ENCODE peak calls at places on chromosomes 12 and 14, in eight cellular contexts. One of them, this sample, is unnamed.

GRCh38 chr14:68682166-68683103 is 110.4 kb downstream of the ZFP36L1 start:
- DNase-seq in fibroblast of lung: peak; percentile 97
- DNase-seq in foreskin keratinocyte: peak; percentile 94
- DNase-seq in left lung: no peak
- DNase-seq in CD4-positive, alpha-beta T cell: no peak
- DNase-seq in RWPE1: peak; percentile 79
- DNase-seq in endodermal cell: no peak
- DNase-seq in breast epithelium: no peak
- DNase-seq in this sample: no peak

GRCh38 chr12:87136330-87136976 is 880.3 kb upstream of the MGAT4C start:
- DNase-seq in endodermal cell: no peak
- DNase-seq in fibroblast of lung: peak; percentile 68
- DNase-seq in left lung: no peak
- DNase-seq in foreskin keratinocyte: peak; percentile 51
- DNase-seq in breast epithelium: no peak
- DNase-seq in CD4-positive, alpha-beta T cell: no peak
- DNase-seq in RWPE1: no peak
- DNase-seq in this sample: no peak

GRCh38 chr12:43072431-43072830 is 479.6 kb downstream of the ADAMTS20 start:
- DNase-seq in foreskin keratinocyte: no peak
- DNase-seq in RWPE1: no peak
- DNase-seq in left lung: no peak
- DNase-seq in endodermal cell: no peak
- DNase-seq in breast epithelium: no peak
- DNase-seq in CD4-positive, alpha-beta T cell: no peak
- DNase-seq in fibroblast of lung: no peak
- DNase-seq in this sample: no peak

GRCh38 chr12:27474344-27474743 is 27.8 kb downstream of the SMCO2 start:
- DNase-seq in breast epithelium: no peak
- DNase-seq in left lung: no peak
- DNase-seq in RWPE1: peak; percentile 27
- DNase-seq in foreskin keratinocyte: peak; percentile 72
- DNase-seq in endodermal cell: no peak
- DNase-seq in fibroblast of lung: peak; percentile 75
- DNase-seq in CD4-positive, alpha-beta T cell: no peak
- DNase-seq in this sample: no peak

GRCh38 chr14:65073605-65074201 is 28.6 kb downstream of the MAX start:
- DNase-seq in endodermal cell: no peak
- DNase-seq in foreskin keratinocyte: no peak
- DNase-seq in RWPE1: no peak
- DNase-seq in fibroblast of lung: no peak
- DNase-seq in CD4-positive, alpha-beta T cell: no peak
- DNase-seq in breast epithelium: no peak
- DNase-seq in left lung: no peak
- DNase-seq in this sample: no peak

GRCh38 chr14:106372870-106373657 is 846.7 kb downstream of the TMEM121 start:
- DNase-seq in CD4-positive, alpha-beta T cell: peak; percentile 68
- DNase-seq in foreskin keratinocyte: no peak
- DNase-seq in endodermal cell: peak; percentile 67
- DNase-seq in breast epithelium: no peak
- DNase-seq in left lung: peak; percentile 94
- DNase-seq in fibroblast of lung: no peak
- DNase-seq in RWPE1: peak; percentile 47
- DNase-seq in this sample: no peak

GRCh38 chr14:104972301-104973211 is 5.6 kb downstream of the AHNAK2 start:
- DNase-seq in endodermal cell: peak; percentile 72
- DNase-seq in CD4-positive, alpha-beta T cell: no peak
- DNase-seq in foreskin keratinocyte: peak; percentile 96
- DNase-seq in RWPE1: peak; percentile 86
- DNase-seq in breast epithelium: peak; percentile 84
- DNase-seq in fibroblast of lung: peak; percentile 57
- DNase-seq in left lung: peak; percentile 91
- DNase-seq in this sample: no peak

GRCh38 chr12:54144738-54145137 is 44.0 kb downstream of the SMUG1 start:
- DNase-seq in left lung: no peak
- DNase-seq in RWPE1: no peak
- DNase-seq in CD4-positive, alpha-beta T cell: no peak
- DNase-seq in fibroblast of lung: no peak
- DNase-seq in endodermal cell: no peak
- DNase-seq in foreskin keratinocyte: no peak
- DNase-seq in breast epithelium: no peak
- DNase-seq in this sample: no peak

GRCh38 chr12:11718768-11719253 is 69.3 kb downstream of the ETV6 start:
- DNase-seq in CD4-positive, alpha-beta T cell: no peak
- DNase-seq in foreskin keratinocyte: peak; percentile 68
- DNase-seq in fibroblast of lung: peak; percentile 53
- DNase-seq in endodermal cell: no peak
- DNase-seq in RWPE1: no peak
- DNase-seq in breast epithelium: no peak
- DNase-seq in left lung: no peak
- DNase-seq in this sample: no peak

GRCh38 chr12:11719678-11720099 is 70.2 kb downstream of the ETV6 start:
- DNase-seq in CD4-positive, alpha-beta T cell: no peak
- DNase-seq in foreskin keratinocyte: peak; percentile 75
- DNase-seq in left lung: peak; percentile 88
- DNase-seq in endodermal cell: peak; percentile 84
- DNase-seq in breast epithelium: no peak
- DNase-seq in RWPE1: peak; percentile 73
- DNase-seq in fibroblast of lung: peak; percentile 75
- DNase-seq in this sample: peak; percentile 46

GRCh38 chr12:11717533-11717961 is 68.1 kb downstream of the ETV6 start:
- DNase-seq in foreskin keratinocyte: peak; percentile 33
- DNase-seq in RWPE1: no peak
- DNase-seq in endodermal cell: no peak
- DNase-seq in breast epithelium: no peak
- DNase-seq in fibroblast of lung: peak; percentile 47
- DNase-seq in CD4-positive, alpha-beta T cell: no peak
- DNase-seq in left lung: no peak
- DNase-seq in this sample: no peak

GRCh38 chr12:11716794-11717532 is 67.5 kb downstream of the ETV6 start:
- DNase-seq in endodermal cell: no peak
- DNase-seq in RWPE1: no peak
- DNase-seq in left lung: no peak
- DNase-seq in fibroblast of lung: peak; percentile 38
- DNase-seq in breast epithelium: no peak
- DNase-seq in foreskin keratinocyte: no peak
- DNase-seq in CD4-positive, alpha-beta T cell: no peak
- DNase-seq in this sample: no peak

DNA sequence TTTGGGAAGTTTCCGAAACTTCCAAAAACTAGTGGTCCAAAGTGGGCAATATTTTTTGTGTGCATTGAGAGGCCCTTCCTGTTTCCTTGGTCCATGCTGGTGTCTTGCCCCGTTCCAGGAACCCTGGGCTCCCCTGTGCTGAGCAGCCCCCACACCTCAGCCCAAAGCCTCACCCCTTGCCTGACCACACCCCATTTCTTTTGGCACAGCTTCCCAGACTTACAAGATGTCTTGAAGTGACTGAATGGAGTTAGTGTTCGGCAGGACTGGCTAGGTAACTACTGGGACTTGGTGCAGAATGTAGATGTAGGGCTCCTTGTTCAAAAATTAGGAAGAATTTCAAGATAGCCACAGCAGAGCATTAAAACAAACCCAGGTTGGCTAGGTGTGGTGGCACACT is 68.6 kb downstream of the ETV6 start:
- DNase-seq in breast epithelium: no peak
- DNase-seq in fibroblast of lung: no peak
- DNase-seq in RWPE1: no peak
- DNase-seq in endodermal cell: no peak
- DNase-seq in foreskin keratinocyte: no peak
- DNase-seq in left lung: no peak
- DNase-seq in CD4-positive, alpha-beta T cell: no peak
- DNase-seq in this sample: no peak
- H3K27ac ChIP-seq in breast epithelium: peak overlapping the region; percentile 70
- H3K27ac ChIP-seq in fibroblast of lung: peak overlapping the region; percentile 67
- H3K27ac ChIP-seq in RWPE1: no peak overlapping the region
- H3K27ac ChIP-seq in endodermal cell: no peak overlapping the region
- H3K27ac ChIP-seq in foreskin keratinocyte: peak overlapping the region; percentile 50
- H3K27ac ChIP-seq in left lung: no peak overlapping the region
- H3K27ac ChIP-seq in CD4-positive, alpha-beta T cell: no peak overlapping the region
- H3K27ac ChIP-seq in this sample: no peak overlapping the region

GRCh38 chr14:79586401-79586800 is 624.9 kb downstream of the DIO2 start:
- DNase-seq in foreskin keratinocyte: no peak
- DNase-seq in CD4-positive, alpha-beta T cell: no peak
- DNase-seq in left lung: peak; percentile 65
- DNase-seq in endodermal cell: no peak
- DNase-seq in fibroblast of lung: no peak
- DNase-seq in RWPE1: no peak
- DNase-seq in breast epithelium: no peak
- DNase-seq in this sample: no peak

GRCh38 chr14:79583738-79584405 is 627.4 kb downstream of the DIO2 start:
- DNase-seq in endodermal cell: no peak
- DNase-seq in CD4-positive, alpha-beta T cell: no peak
- DNase-seq in foreskin keratinocyte: peak; percentile 54
- DNase-seq in left lung: no peak
- DNase-seq in RWPE1: no peak
- DNase-seq in breast epithelium: no peak
- DNase-seq in fibroblast of lung: peak; percentile 78
- DNase-seq in this sample: no peak

GRCh38 chr14:79585845-79586244 is 625.5 kb downstream of the DIO2 start:
- DNase-seq in fibroblast of lung: peak; percentile 16
- DNase-seq in left lung: no peak
- DNase-seq in endodermal cell: no peak
- DNase-seq in RWPE1: no peak
- DNase-seq in CD4-positive, alpha-beta T cell: no peak
- DNase-seq in foreskin keratinocyte: peak; percentile 79
- DNase-seq in breast epithelium: no peak
- DNase-seq in this sample: no peak

GRCh38 chr14:79587194-79587593 is 624.1 kb downstream of the DIO2 start:
- DNase-seq in RWPE1: no peak
- DNase-seq in endodermal cell: no peak
- DNase-seq in left lung: no peak
- DNase-seq in fibroblast of lung: peak; percentile 45
- DNase-seq in foreskin keratinocyte: no peak
- DNase-seq in CD4-positive, alpha-beta T cell: no peak
- DNase-seq in breast epithelium: no peak
- DNase-seq in this sample: no peak

DNA sequence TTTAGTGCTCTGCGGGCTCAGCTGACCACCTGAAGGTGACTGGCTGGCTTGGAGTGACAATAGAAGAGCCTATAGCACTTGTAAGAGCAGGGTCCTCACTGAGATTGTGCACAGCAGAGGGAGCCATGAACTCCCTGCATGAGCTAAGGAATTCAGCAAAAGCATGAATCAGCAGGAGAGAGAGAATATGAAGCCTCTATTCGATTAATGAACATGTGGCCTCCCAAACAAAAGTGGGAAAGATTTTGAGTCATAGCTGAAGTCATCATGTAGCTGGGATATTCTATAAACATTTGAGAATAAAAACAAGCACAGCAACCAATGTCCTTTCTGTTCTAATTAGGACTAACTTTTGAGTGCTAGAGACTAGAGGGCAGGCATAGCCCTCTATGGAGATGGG is 626.6 kb downstream of the DIO2 start:
- DNase-seq in left lung: no peak
- DNase-seq in CD4-positive, alpha-beta T cell: no peak
- DNase-seq in fibroblast of lung: peak; percentile 95
- DNase-seq in foreskin keratinocyte: peak; percentile 94
- DNase-seq in endodermal cell: no peak
- DNase-seq in RWPE1: no peak
- DNase-seq in breast epithelium: no peak
- DNase-seq in this sample: no peak
- H3K27ac ChIP-seq in left lung: no peak overlapping the region
- H3K27ac ChIP-seq in CD4-positive, alpha-beta T cell: no peak overlapping the region
- H3K27ac ChIP-seq in fibroblast of lung: peak overlapping the region; percentile 73
- H3K27ac ChIP-seq in foreskin keratinocyte: peak overlapping the region; percentile 64
- H3K27ac ChIP-seq in endodermal cell: no peak overlapping the region
- H3K27ac ChIP-seq in RWPE1: no peak overlapping the region
- H3K27ac ChIP-seq in breast epithelium: no peak overlapping the region
- H3K27ac ChIP-seq in this sample: no peak overlapping the region

GRCh38 chr14:99522457-99522891 is 41.3 kb downstream of the CCNK start:
- DNase-seq in endodermal cell: peak; percentile 79
- DNase-seq in left lung: peak; percentile 69
- DNase-seq in RWPE1: no peak
- DNase-seq in CD4-positive, alpha-beta T cell: no peak
- DNase-seq in foreskin keratinocyte: peak; percentile 47
- DNase-seq in fibroblast of lung: peak; percentile 52
- DNase-seq in breast epithelium: no peak
- DNase-seq in this sample: no peak

GRCh38 chr14:99520571-99521081 is 39.4 kb downstream of the CCNK start:
- DNase-seq in foreskin keratinocyte: no peak
- DNase-seq in RWPE1: no peak
- DNase-seq in CD4-positive, alpha-beta T cell: no peak
- DNase-seq in endodermal cell: no peak
- DNase-seq in breast epithelium: no peak
- DNase-seq in fibroblast of lung: no peak
- DNase-seq in left lung: peak; percentile 43
- DNase-seq in this sample: no peak

GRCh38 chr14:99521176-99522024 is 40.2 kb downstream of the CCNK start:
- DNase-seq in endodermal cell: no peak
- DNase-seq in breast epithelium: no peak
- DNase-seq in fibroblast of lung: no peak
- DNase-seq in RWPE1: no peak
- DNase-seq in CD4-positive, alpha-beta T cell: no peak
- DNase-seq in foreskin keratinocyte: no peak
- DNase-seq in left lung: peak; percentile 62
- DNase-seq in this sample: no peak

GRCh38 chr14:99522934-99523660 is 41.9 kb downstream of the CCNK start:
- DNase-seq in fibroblast of lung: peak; percentile 25
- DNase-seq in RWPE1: no peak
- DNase-seq in breast epithelium: no peak
- DNase-seq in CD4-positive, alpha-beta T cell: no peak
- DNase-seq in foreskin keratinocyte: no peak
- DNase-seq in left lung: peak; percentile 68
- DNase-seq in endodermal cell: peak; percentile 88
- DNase-seq in this sample: no peak

DNA sequence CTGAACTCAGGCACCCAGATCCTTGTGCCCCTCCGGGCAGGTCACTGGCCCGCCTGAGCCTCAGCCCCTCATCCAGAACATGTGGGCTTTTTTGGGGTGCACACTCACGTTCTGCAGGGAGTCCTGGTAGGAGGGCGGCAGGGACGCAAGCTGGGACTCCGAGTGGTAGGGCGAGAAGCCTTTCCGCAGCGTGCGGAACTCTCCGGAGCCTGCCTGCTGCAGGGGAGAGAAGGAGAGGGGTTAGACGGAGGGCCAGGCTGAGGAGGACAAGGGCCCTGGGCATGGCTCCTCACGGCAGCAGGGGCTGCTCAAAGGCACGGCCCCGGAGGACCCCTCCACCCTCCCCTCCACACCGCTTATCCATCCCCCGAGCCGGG is 40.8 kb downstream of the CCNK start:
- DNase-seq in breast epithelium: no peak
- DNase-seq in RWPE1: no peak
- DNase-seq in fibroblast of lung: no peak
- DNase-seq in endodermal cell: no peak
- DNase-seq in CD4-positive, alpha-beta T cell: no peak
- DNase-seq in left lung: no peak
- DNase-seq in foreskin keratinocyte: no peak
- DNase-seq in this sample: no peak
- H3K27ac ChIP-seq in breast epithelium: no peak overlapping the region
- H3K27ac ChIP-seq in RWPE1: peak overlapping the region; percentile 64
- H3K27ac ChIP-seq in fibroblast of lung: no peak overlapping the region
- H3K27ac ChIP-seq in endodermal cell: peak overlapping the region; percentile 44
- H3K27ac ChIP-seq in CD4-positive, alpha-beta T cell: no peak overlapping the region
- H3K27ac ChIP-seq in left lung: no peak overlapping the region
- H3K27ac ChIP-seq in foreskin keratinocyte: no peak overlapping the region
- H3K27ac ChIP-seq in this sample: no peak overlapping the region

GRCh38 chr12:51388826-51389225 is 2.4 kb downstream of the GALNT6 start:
- DNase-seq in foreskin keratinocyte: no peak
- DNase-seq in left lung: no peak
- DNase-seq in breast epithelium: no peak
- DNase-seq in fibroblast of lung: peak; percentile 44
- DNase-seq in CD4-positive, alpha-beta T cell: no peak
- DNase-seq in endodermal cell: no peak
- DNase-seq in RWPE1: no peak
- DNase-seq in this sample: no peak

GRCh38 chr12:51388066-51388799 is 3.0 kb downstream of the GALNT6 start:
- DNase-seq in fibroblast of lung: peak; percentile 82
- DNase-seq in CD4-positive, alpha-beta T cell: no peak
- DNase-seq in foreskin keratinocyte: peak; percentile 74
- DNase-seq in breast epithelium: peak; percentile 68
- DNase-seq in RWPE1: no peak
- DNase-seq in left lung: no peak
- DNase-seq in endodermal cell: no peak
- DNase-seq in this sample: no peak

GRCh38 chr12:51390457-51391046 is 654 bp downstream of the GALNT6 start:
- DNase-seq in CD4-positive, alpha-beta T cell: no peak
- DNase-seq in breast epithelium: no peak
- DNase-seq in foreskin keratinocyte: peak; percentile 82
- DNase-seq in fibroblast of lung: no peak
- DNase-seq in endodermal cell: no peak
- DNase-seq in RWPE1: no peak
- DNase-seq in left lung: no peak
- DNase-seq in this sample: no peak

GRCh38 chr12:51391047-51391837 is at the start of gene GALNT6:
- DNase-seq in left lung: peak; percentile 89
- DNase-seq in foreskin keratinocyte: peak; percentile 59
- DNase-seq in fibroblast of lung: no peak
- DNase-seq in CD4-positive, alpha-beta T cell: peak; percentile 53
- DNase-seq in RWPE1: peak; percentile 64
- DNase-seq in endodermal cell: peak; percentile 95
- DNase-seq in breast epithelium: no peak
- DNase-seq in this sample: peak; percentile 56

GRCh38 chr12:51389302-51389999 is 1.8 kb downstream of the GALNT6 start:
- DNase-seq in RWPE1: no peak
- DNase-seq in endodermal cell: peak; percentile 46
- DNase-seq in foreskin keratinocyte: peak; percentile 32
- DNase-seq in breast epithelium: no peak
- DNase-seq in left lung: no peak
- DNase-seq in CD4-positive, alpha-beta T cell: no peak
- DNase-seq in fibroblast of lung: peak; percentile 96
- DNase-seq in this sample: no peak
- H3K27ac ChIP-seq in RWPE1: peak overlapping the region; percentile 47
- H3K27ac ChIP-seq in endodermal cell: no peak overlapping the region
- H3K27ac ChIP-seq in foreskin keratinocyte: peak overlapping the region; percentile 16
- H3K27ac ChIP-seq in breast epithelium: peak overlapping the region; percentile 66
- H3K27ac ChIP-seq in left lung: no peak overlapping the region
- H3K27ac ChIP-seq in CD4-positive, alpha-beta T cell: no peak overlapping the region
- H3K27ac ChIP-seq in fibroblast of lung: peak overlapping the region; percentile 69
- H3K27ac ChIP-seq in this sample: peak overlapping the region; percentile 96

This sample was measured in substantia nigra.